ENCODE peak calls at places on chromosome 1, in ten cellular contexts. One of them, this sample, is unnamed.

GRCh38 chr1:86998727-86999126 is 84.3 kb downstream of the HS2ST1 start:
- DNase-seq in HT1080: no peak
- DNase-seq in posterior cingulate gyrus: no peak
- DNase-seq in stimulated activated CD4-positive, alpha-beta T cell treated with anti-CD3 and anti-CD28 coated beads, TNF-alpha, amount 100 ng/mL, for 4 hours: no peak
- DNase-seq in NCI-H1105: no peak
- DNase-seq in activated CD4-positive, alpha-beta T cell treated with anti-CD3 and anti-CD28 coated beads, Interleukin-2, amount 50 U/mL, for 48 hours: no peak
- DNase-seq in A549: no peak
- DNase-seq in hepatic stellate cell: no peak
- DNase-seq in foreskin melanocyte: no peak
- DNase-seq in left ventricle myocardium inferior: no peak
- DNase-seq in this sample: no peak

GRCh38 chr1:177873238-177873637 is 96.6 kb downstream of the SEC16B start:
- DNase-seq in stimulated activated CD4-positive, alpha-beta T cell treated with anti-CD3 and anti-CD28 coated beads, TNF-alpha, amount 100 ng/mL, for 4 hours: no peak
- DNase-seq in NCI-H1105: no peak
- DNase-seq in A549: no peak
- DNase-seq in HT1080: peak; percentile 89
- DNase-seq in foreskin melanocyte: peak; percentile 51
- DNase-seq in posterior cingulate gyrus: no peak
- DNase-seq in activated CD4-positive, alpha-beta T cell treated with anti-CD3 and anti-CD28 coated beads, Interleukin-2, amount 50 U/mL, for 48 hours: no peak
- DNase-seq in hepatic stellate cell: peak; percentile 54
- DNase-seq in left ventricle myocardium inferior: no peak
- DNase-seq in this sample: no peak

GRCh38 chr1:117479086-117479485 is 111.8 kb downstream of the MAN1A2 start:
- DNase-seq in posterior cingulate gyrus: no peak
- DNase-seq in foreskin melanocyte: no peak
- DNase-seq in activated CD4-positive, alpha-beta T cell treated with anti-CD3 and anti-CD28 coated beads, Interleukin-2, amount 50 U/mL, for 48 hours: no peak
- DNase-seq in hepatic stellate cell: no peak
- DNase-seq in A549: no peak
- DNase-seq in stimulated activated CD4-positive, alpha-beta T cell treated with anti-CD3 and anti-CD28 coated beads, TNF-alpha, amount 100 ng/mL, for 4 hours: no peak
- DNase-seq in NCI-H1105: no peak
- DNase-seq in HT1080: no peak
- DNase-seq in left ventricle myocardium inferior: no peak
- DNase-seq in this sample: no peak

GRCh38 chr1:7535934-7536878 is 234.9 kb upstream of the VAMP3 start:
- DNase-seq in HT1080: no peak
- DNase-seq in left ventricle myocardium inferior: peak; percentile 3
- DNase-seq in activated CD4-positive, alpha-beta T cell treated with anti-CD3 and anti-CD28 coated beads, Interleukin-2, amount 50 U/mL, for 48 hours: no peak
- DNase-seq in hepatic stellate cell: no peak
- DNase-seq in foreskin melanocyte: no peak
- DNase-seq in A549: no peak
- DNase-seq in NCI-H1105: no peak
- DNase-seq in stimulated activated CD4-positive, alpha-beta T cell treated with anti-CD3 and anti-CD28 coated beads, TNF-alpha, amount 100 ng/mL, for 4 hours: no peak
- DNase-seq in posterior cingulate gyrus: peak; percentile 29
- DNase-seq in this sample: no peak

GRCh38 chr1:167819849-167820683 is 93.9 kb downstream of the ADCY10 start:
- DNase-seq in hepatic stellate cell: peak; percentile 79
- DNase-seq in left ventricle myocardium inferior: peak; percentile 76
- DNase-seq in NCI-H1105: no peak
- DNase-seq in HT1080: peak; percentile 98
- DNase-seq in A549: peak; percentile 85
- DNase-seq in posterior cingulate gyrus: peak; percentile 84
- DNase-seq in stimulated activated CD4-positive, alpha-beta T cell treated with anti-CD3 and anti-CD28 coated beads, TNF-alpha, amount 100 ng/mL, for 4 hours: no peak
- DNase-seq in activated CD4-positive, alpha-beta T cell treated with anti-CD3 and anti-CD28 coated beads, Interleukin-2, amount 50 U/mL, for 48 hours: peak; percentile 49
- DNase-seq in foreskin melanocyte: peak; percentile 35
- DNase-seq in this sample: peak; percentile 80

GRCh38 chr1:232283864-232284263 is 346.1 kb downstream of the SIPA1L2 start:
- DNase-seq in left ventricle myocardium inferior: no peak
- DNase-seq in posterior cingulate gyrus: no peak
- DNase-seq in NCI-H1105: no peak
- DNase-seq in activated CD4-positive, alpha-beta T cell treated with anti-CD3 and anti-CD28 coated beads, Interleukin-2, amount 50 U/mL, for 48 hours: no peak
- DNase-seq in foreskin melanocyte: no peak
- DNase-seq in hepatic stellate cell: no peak
- DNase-seq in HT1080: no peak
- DNase-seq in stimulated activated CD4-positive, alpha-beta T cell treated with anti-CD3 and anti-CD28 coated beads, TNF-alpha, amount 100 ng/mL, for 4 hours: no peak
- DNase-seq in A549: no peak
- DNase-seq in this sample: no peak

GRCh38 chr1:10635385-10635896 is 160.7 kb downstream of the PEX14 start:
- DNase-seq in posterior cingulate gyrus: no peak
- DNase-seq in stimulated activated CD4-positive, alpha-beta T cell treated with anti-CD3 and anti-CD28 coated beads, TNF-alpha, amount 100 ng/mL, for 4 hours: no peak
- DNase-seq in left ventricle myocardium inferior: no peak
- DNase-seq in hepatic stellate cell: peak; percentile 52
- DNase-seq in foreskin melanocyte: no peak
- DNase-seq in A549: no peak
- DNase-seq in activated CD4-positive, alpha-beta T cell treated with anti-CD3 and anti-CD28 coated beads, Interleukin-2, amount 50 U/mL, for 48 hours: no peak
- DNase-seq in HT1080: no peak
- DNase-seq in NCI-H1105: no peak
- DNase-seq in this sample: no peak

GRCh38 chr1:246597340-246597739 is 31.1 kb downstream of the CNST start:
- DNase-seq in NCI-H1105: no peak
- DNase-seq in activated CD4-positive, alpha-beta T cell treated with anti-CD3 and anti-CD28 coated beads, Interleukin-2, amount 50 U/mL, for 48 hours: no peak
- DNase-seq in hepatic stellate cell: peak; percentile 63
- DNase-seq in posterior cingulate gyrus: no peak
- DNase-seq in stimulated activated CD4-positive, alpha-beta T cell treated with anti-CD3 and anti-CD28 coated beads, TNF-alpha, amount 100 ng/mL, for 4 hours: no peak
- DNase-seq in foreskin melanocyte: no peak
- DNase-seq in left ventricle myocardium inferior: peak; percentile 50
- DNase-seq in HT1080: peak; percentile 13
- DNase-seq in A549: no peak
- DNase-seq in this sample: peak; percentile 79

GRCh38 chr1:28144203-28145135 is 32.0 kb downstream of the PTAFR start:
- DNase-seq in posterior cingulate gyrus: no peak
- DNase-seq in foreskin melanocyte: no peak
- DNase-seq in HT1080: peak; percentile 54
- DNase-seq in hepatic stellate cell: no peak
- DNase-seq in A549: no peak
- DNase-seq in activated CD4-positive, alpha-beta T cell treated with anti-CD3 and anti-CD28 coated beads, Interleukin-2, amount 50 U/mL, for 48 hours: peak; percentile 39
- DNase-seq in NCI-H1105: no peak
- DNase-seq in stimulated activated CD4-positive, alpha-beta T cell treated with anti-CD3 and anti-CD28 coated beads, TNF-alpha, amount 100 ng/mL, for 4 hours: no peak
- DNase-seq in left ventricle myocardium inferior: no peak
- DNase-seq in this sample: no peak